ENCODE peak calls at places on chromosomes 4 and X, in five cellular contexts. One of them, this sample, is unnamed.
A peak's percentile ranks its signal among the peaks of the same experiment; 100 is the strongest.

GRCh38 chr4:150573534-150573933 is 8.4 kb upstream of the MAB21L2 start:
- DNase-seq in endothelial cell of umbilical vein: peak; percentile 58
- DNase-seq in substantia nigra: no peak
- DNase-seq in anterior cingulate cortex: no peak
- DNase-seq in tibial artery: no peak
- DNase-seq in this sample: no peak

GRCh38 chr4:110851989-110852388 is 229.1 kb upstream of the PITX2 start:
- DNase-seq in substantia nigra: no peak
- DNase-seq in endothelial cell of umbilical vein: no peak
- DNase-seq in tibial artery: no peak
- DNase-seq in anterior cingulate cortex: no peak
- DNase-seq in this sample: no peak

GRCh38 chr4:173443121-173443520 is 44.2 kb upstream of the SCRG1 start:
- DNase-seq in substantia nigra: no peak
- DNase-seq in endothelial cell of umbilical vein: peak; percentile 20
- DNase-seq in tibial artery: no peak
- DNase-seq in anterior cingulate cortex: no peak
- DNase-seq in this sample: no peak

GRCh38 chrX:43707812-43708548 is 51.9 kb downstream of the MAOA start:
- DNase-seq in tibial artery: peak; percentile 72
- DNase-seq in endothelial cell of umbilical vein: peak; percentile 74
- DNase-seq in substantia nigra: no peak
- DNase-seq in anterior cingulate cortex: no peak
- DNase-seq in this sample: peak; percentile 59

GRCh38 chr4:154609532-154609931 is 2.9 kb downstream of the FGG start:
- DNase-seq in endothelial cell of umbilical vein: no peak
- DNase-seq in tibial artery: no peak
- DNase-seq in substantia nigra: no peak
- DNase-seq in anterior cingulate cortex: no peak
- DNase-seq in this sample: no peak

GRCh38 chr4:103032575-103032974 is 13.1 kb upstream of the SLC9B1 start:
- DNase-seq in tibial artery: no peak
- DNase-seq in substantia nigra: no peak
- DNase-seq in endothelial cell of umbilical vein: peak; percentile 6
- DNase-seq in anterior cingulate cortex: no peak
- DNase-seq in this sample: no peak

GRCh38 chr4:13966241-13967195 is 339.0 kb upstream of the BOD1L1 start:
- DNase-seq in substantia nigra: no peak
- DNase-seq in tibial artery: no peak
- DNase-seq in anterior cingulate cortex: no peak
- DNase-seq in endothelial cell of umbilical vein: peak; percentile 69
- DNase-seq in this sample: no peak

GRCh38 chr4:153143527-153144348 is 60.5 kb upstream of the TRIM2 start:
- DNase-seq in substantia nigra: no peak
- DNase-seq in anterior cingulate cortex: no peak
- DNase-seq in endothelial cell of umbilical vein: peak; percentile 54
- DNase-seq in tibial artery: no peak
- DNase-seq in this sample: no peak

GRCh38 chrX:69065451-69065850 is 99.8 kb downstream of the PJA1 start:
- DNase-seq in anterior cingulate cortex: no peak
- DNase-seq in endothelial cell of umbilical vein: no peak
- DNase-seq in substantia nigra: no peak
- DNase-seq in tibial artery: no peak
- DNase-seq in this sample: no peak

GRCh38 chrX:4547218-4547836 is 833.9 kb upstream of the PRKX start:
- DNase-seq in endothelial cell of umbilical vein: peak; percentile 10
- DNase-seq in tibial artery: no peak
- DNase-seq in anterior cingulate cortex: no peak
- DNase-seq in substantia nigra: peak; percentile 6
- DNase-seq in this sample: peak; percentile 26

GRCh38 chr4:15670576-15670975 is 11.1 kb upstream of the FAM200B start:
- DNase-seq in endothelial cell of umbilical vein: no peak
- DNase-seq in substantia nigra: no peak
- DNase-seq in tibial artery: no peak
- DNase-seq in anterior cingulate cortex: no peak
- DNase-seq in this sample: no peak

GRCh38 chr4:148329751-148330150 is 112.5 kb downstream of the NR3C2 start:
- DNase-seq in anterior cingulate cortex: no peak
- DNase-seq in tibial artery: no peak
- DNase-seq in substantia nigra: no peak
- DNase-seq in endothelial cell of umbilical vein: no peak
- DNase-seq in this sample: no peak

GRCh38 chr4:5921074-5921473 is 28.2 kb upstream of the CRMP1 start:
- DNase-seq in substantia nigra: no peak
- DNase-seq in tibial artery: no peak
- DNase-seq in endothelial cell of umbilical vein: no peak
- DNase-seq in anterior cingulate cortex: no peak
- DNase-seq in this sample: no peak

GRCh38 chrX:56763556-56764152 is 34.6 kb downstream of the NBDY start:
- DNase-seq in tibial artery: no peak
- DNase-seq in endothelial cell of umbilical vein: no peak
- DNase-seq in anterior cingulate cortex: no peak
- DNase-seq in substantia nigra: no peak
- DNase-seq in this sample: no peak

This sample was measured in tibial nerve.